ENCODE peak calls at places on chromosomes 3 and 15, in nine cellular contexts. One of them, this sample, is unnamed.
A peak's percentile ranks its signal among the peaks of the same experiment; 100 is the strongest.

GRCh38 chr3:184050217-184050847 is 2.5 kb upstream of the HTR3C start:
- DNase-seq in neural progenitor cell: no peak
- DNase-seq in neuronal stem cell: no peak
- DNase-seq in CD4-positive, CD25-positive, alpha-beta regulatory T cell: no peak
- DNase-seq in mammary epithelial cell: no peak
- DNase-seq in testis: no peak
- DNase-seq in CD8-positive, alpha-beta memory T cell: no peak
- DNase-seq in heart left ventricle: no peak
- DNase-seq in Karpas-422: peak; percentile 50
- DNase-seq in this sample: no peak

GRCh38 chr3:41060106-41060505 is 139.2 kb upstream of the CTNNB1 start:
- DNase-seq in CD4-positive, CD25-positive, alpha-beta regulatory T cell: no peak
- DNase-seq in testis: no peak
- DNase-seq in neural progenitor cell: no peak
- DNase-seq in CD8-positive, alpha-beta memory T cell: no peak
- DNase-seq in heart left ventricle: no peak
- DNase-seq in Karpas-422: no peak
- DNase-seq in mammary epithelial cell: no peak
- DNase-seq in neuronal stem cell: no peak
- DNase-seq in this sample: no peak

GRCh38 chr3:45551214-45552010 is 43.1 kb upstream of the LIMD1 start:
- DNase-seq in neural progenitor cell: no peak
- DNase-seq in neuronal stem cell: no peak
- DNase-seq in Karpas-422: no peak
- DNase-seq in CD8-positive, alpha-beta memory T cell: no peak
- DNase-seq in testis: peak; percentile 69
- DNase-seq in CD4-positive, CD25-positive, alpha-beta regulatory T cell: no peak
- DNase-seq in mammary epithelial cell: peak; percentile 99
- DNase-seq in heart left ventricle: peak; percentile 83
- DNase-seq in this sample: no peak

GRCh38 chr3:131630117-131630516 is 127.3 kb upstream of the MRPL3 start:
- DNase-seq in Karpas-422: no peak
- DNase-seq in heart left ventricle: no peak
- DNase-seq in CD4-positive, CD25-positive, alpha-beta regulatory T cell: no peak
- DNase-seq in testis: no peak
- DNase-seq in CD8-positive, alpha-beta memory T cell: no peak
- DNase-seq in neural progenitor cell: no peak
- DNase-seq in mammary epithelial cell: peak; percentile 57
- DNase-seq in neuronal stem cell: no peak
- DNase-seq in this sample: no peak

GRCh38 chr3:66363133-66363532 is 137.7 kb downstream of the LRIG1 start:
- DNase-seq in mammary epithelial cell: no peak
- DNase-seq in CD4-positive, CD25-positive, alpha-beta regulatory T cell: no peak
- DNase-seq in neuronal stem cell: no peak
- DNase-seq in CD8-positive, alpha-beta memory T cell: no peak
- DNase-seq in Karpas-422: no peak
- DNase-seq in testis: no peak
- DNase-seq in neural progenitor cell: no peak
- DNase-seq in heart left ventricle: no peak
- DNase-seq in this sample: no peak

GRCh38 chr3:124811441-124811840 is 75.7 kb downstream of the ITGB5 start:
- DNase-seq in neural progenitor cell: no peak
- DNase-seq in neuronal stem cell: no peak
- DNase-seq in testis: no peak
- DNase-seq in Karpas-422: no peak
- DNase-seq in CD4-positive, CD25-positive, alpha-beta regulatory T cell: no peak
- DNase-seq in heart left ventricle: peak; percentile 53
- DNase-seq in mammary epithelial cell: no peak
- DNase-seq in CD8-positive, alpha-beta memory T cell: no peak
- DNase-seq in this sample: no peak

GRCh38 chr3:42097166-42097946 is 6.2 kb downstream of the TRAK1 start:
- DNase-seq in heart left ventricle: no peak
- DNase-seq in neuronal stem cell: no peak
- DNase-seq in mammary epithelial cell: peak; percentile 71
- DNase-seq in neural progenitor cell: no peak
- DNase-seq in CD4-positive, CD25-positive, alpha-beta regulatory T cell: no peak
- DNase-seq in testis: no peak
- DNase-seq in CD8-positive, alpha-beta memory T cell: no peak
- DNase-seq in Karpas-422: no peak
- DNase-seq in this sample: no peak

GRCh38 chr15:40340038-40340739 is 550 bp downstream of the CCDC9B start:
- DNase-seq in Karpas-422: no peak
- DNase-seq in testis: peak; percentile 75
- DNase-seq in neural progenitor cell: no peak
- DNase-seq in CD8-positive, alpha-beta memory T cell: no peak
- DNase-seq in neuronal stem cell: no peak
- DNase-seq in heart left ventricle: peak; percentile 93
- DNase-seq in CD4-positive, CD25-positive, alpha-beta regulatory T cell: no peak
- DNase-seq in mammary epithelial cell: no peak
- DNase-seq in this sample: peak; percentile 69

GRCh38 chr3:122774564-122774963 is 19.1 kb downstream of the HSPBAP1 start:
- DNase-seq in neural progenitor cell: no peak
- DNase-seq in heart left ventricle: no peak
- DNase-seq in mammary epithelial cell: peak; percentile 40
- DNase-seq in neuronal stem cell: no peak
- DNase-seq in CD8-positive, alpha-beta memory T cell: no peak
- DNase-seq in CD4-positive, CD25-positive, alpha-beta regulatory T cell: no peak
- DNase-seq in Karpas-422: no peak
- DNase-seq in testis: no peak
- DNase-seq in this sample: no peak

GRCh38 chr3:124841517-124841916 is 45.6 kb downstream of the ITGB5 start:
- DNase-seq in neural progenitor cell: no peak
- DNase-seq in CD8-positive, alpha-beta memory T cell: no peak
- DNase-seq in testis: no peak
- DNase-seq in CD4-positive, CD25-positive, alpha-beta regulatory T cell: no peak
- DNase-seq in neuronal stem cell: no peak
- DNase-seq in heart left ventricle: no peak
- DNase-seq in mammary epithelial cell: no peak
- DNase-seq in Karpas-422: no peak
- DNase-seq in this sample: no peak

GRCh38 chr15:98401029-98401428 is 247.3 kb upstream of the IGF1R start:
- DNase-seq in CD8-positive, alpha-beta memory T cell: no peak
- DNase-seq in neuronal stem cell: no peak
- DNase-seq in neural progenitor cell: no peak
- DNase-seq in testis: peak; percentile 47
- DNase-seq in mammary epithelial cell: no peak
- DNase-seq in heart left ventricle: no peak
- DNase-seq in Karpas-422: no peak
- DNase-seq in CD4-positive, CD25-positive, alpha-beta regulatory T cell: no peak
- DNase-seq in this sample: no peak

GRCh38 chr3:167711439-167711838 is 23.3 kb downstream of the PDCD10 start:
- DNase-seq in CD4-positive, CD25-positive, alpha-beta regulatory T cell: no peak
- DNase-seq in CD8-positive, alpha-beta memory T cell: no peak
- DNase-seq in neural progenitor cell: no peak
- DNase-seq in mammary epithelial cell: no peak
- DNase-seq in heart left ventricle: no peak
- DNase-seq in neuronal stem cell: no peak
- DNase-seq in Karpas-422: no peak
- DNase-seq in testis: no peak
- DNase-seq in this sample: no peak

GRCh38 chr3:61903931-61904657 is 342.7 kb downstream of the PTPRG start:
- DNase-seq in neuronal stem cell: no peak
- DNase-seq in heart left ventricle: peak; percentile 34
- DNase-seq in mammary epithelial cell: peak; percentile 57
- DNase-seq in CD4-positive, CD25-positive, alpha-beta regulatory T cell: no peak
- DNase-seq in Karpas-422: no peak
- DNase-seq in neural progenitor cell: no peak
- DNase-seq in CD8-positive, alpha-beta memory T cell: no peak
- DNase-seq in testis: no peak
- DNase-seq in this sample: no peak

GRCh38 chr15:40345867-40346578 is 4.8 kb upstream of the PHGR1 start:
- DNase-seq in CD4-positive, CD25-positive, alpha-beta regulatory T cell: no peak
- DNase-seq in CD8-positive, alpha-beta memory T cell: no peak
- DNase-seq in heart left ventricle: no peak
- DNase-seq in mammary epithelial cell: no peak
- DNase-seq in testis: no peak
- DNase-seq in Karpas-422: no peak
- DNase-seq in neural progenitor cell: no peak
- DNase-seq in neuronal stem cell: no peak
- DNase-seq in this sample: no peak

GRCh38 chr3:172170841-172171240 is 131.5 kb downstream of the FNDC3B start:
- DNase-seq in neuronal stem cell: no peak
- DNase-seq in CD4-positive, CD25-positive, alpha-beta regulatory T cell: no peak
- DNase-seq in CD8-positive, alpha-beta memory T cell: no peak
- DNase-seq in testis: no peak
- DNase-seq in Karpas-422: no peak
- DNase-seq in mammary epithelial cell: no peak
- DNase-seq in heart left ventricle: no peak
- DNase-seq in neural progenitor cell: no peak
- DNase-seq in this sample: no peak
- H3K27ac ChIP-seq in neuronal stem cell: no peak overlapping the region
- H3K27ac ChIP-seq in CD4-positive, CD25-positive, alpha-beta regulatory T cell: no peak overlapping the region
- H3K27ac ChIP-seq in CD8-positive, alpha-beta memory T cell: no peak overlapping the region
- H3K27ac ChIP-seq in testis: no peak overlapping the region
- H3K27ac ChIP-seq in Karpas-422: no peak overlapping the region
- H3K27ac ChIP-seq in mammary epithelial cell: no peak overlapping the region
- H3K27ac ChIP-seq in heart left ventricle: no peak overlapping the region
- H3K27ac ChIP-seq in neural progenitor cell: no peak overlapping the region
- H3K27ac ChIP-seq in this sample: no peak overlapping the region

GRCh38 chr15:72369964-72370363 is 5.8 kb downstream of the HEXA start:
- DNase-seq in heart left ventricle: no peak
- DNase-seq in testis: no peak
- DNase-seq in CD4-positive, CD25-positive, alpha-beta regulatory T cell: no peak
- DNase-seq in CD8-positive, alpha-beta memory T cell: no peak
- DNase-seq in Karpas-422: no peak
- DNase-seq in neuronal stem cell: no peak
- DNase-seq in mammary epithelial cell: peak; percentile 32
- DNase-seq in neural progenitor cell: no peak
- DNase-seq in this sample: no peak
- H3K4me1 ChIP-seq in heart left ventricle: peaks cover 25% of the 10 kb centered on the region
- H3K4me1 ChIP-seq in testis: peaks cover 3% of the 10 kb centered on the region
- H3K4me1 ChIP-seq in CD4-positive, CD25-positive, alpha-beta regulatory T cell: peaks cover 14% of the 10 kb centered on the region
- H3K4me1 ChIP-seq in CD8-positive, alpha-beta memory T cell: peaks cover 28% of the 10 kb centered on the region
- H3K4me1 ChIP-seq in Karpas-422: peaks cover 21% of the 10 kb centered on the region
- H3K4me1 ChIP-seq in neuronal stem cell: peaks cover 2% of the 10 kb centered on the region
- H3K4me1 ChIP-seq in mammary epithelial cell: peaks cover 9% of the 10 kb centered on the region
- H3K4me1 ChIP-seq in neural progenitor cell: no peaks in the 10 kb centered on the region
- H3K4me1 ChIP-seq in this sample: peaks cover 4% of the 10 kb centered on the region

DNA sequence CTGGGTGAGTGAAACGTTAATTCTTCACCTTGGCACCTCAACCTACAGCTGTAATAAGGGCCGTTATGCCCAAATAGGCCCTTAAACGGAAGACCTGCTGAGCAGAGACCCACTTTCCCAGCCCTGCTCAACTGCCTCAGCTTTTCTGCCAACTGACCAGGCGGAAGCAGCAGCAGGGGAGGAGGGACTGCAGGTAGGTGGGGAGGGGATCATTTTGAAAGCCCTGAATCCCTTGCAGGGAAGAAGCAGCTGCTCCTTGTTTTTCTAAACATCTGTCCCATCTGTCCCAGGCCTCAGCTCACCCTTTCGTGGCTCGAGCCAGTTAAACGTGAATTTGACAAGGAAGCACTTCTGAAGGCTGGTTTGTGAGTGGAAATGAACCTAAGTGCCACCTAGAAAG is 979 bp upstream of the CMC1 start:
- DNase-seq in neuronal stem cell: no peak
- DNase-seq in heart left ventricle: no peak
- DNase-seq in neural progenitor cell: peak; percentile 32
- DNase-seq in mammary epithelial cell: no peak
- DNase-seq in testis: no peak
- DNase-seq in CD8-positive, alpha-beta memory T cell: no peak
- DNase-seq in CD4-positive, CD25-positive, alpha-beta regulatory T cell: no peak
- DNase-seq in Karpas-422: no peak
- DNase-seq in this sample: no peak
- H3K27ac ChIP-seq in neuronal stem cell: no peak overlapping the region
- H3K27ac ChIP-seq in heart left ventricle: peak overlapping the region; percentile 86
- H3K27ac ChIP-seq in neural progenitor cell: no peak overlapping the region
- H3K27ac ChIP-seq in mammary epithelial cell: no peak overlapping the region
- H3K27ac ChIP-seq in testis: no peak overlapping the region
- H3K27ac ChIP-seq in CD8-positive, alpha-beta memory T cell: no peak overlapping the region
- H3K27ac ChIP-seq in CD4-positive, CD25-positive, alpha-beta regulatory T cell: no peak overlapping the region
- H3K27ac ChIP-seq in Karpas-422: no peak overlapping the region
- H3K27ac ChIP-seq in this sample: no peak overlapping the region

DNA sequence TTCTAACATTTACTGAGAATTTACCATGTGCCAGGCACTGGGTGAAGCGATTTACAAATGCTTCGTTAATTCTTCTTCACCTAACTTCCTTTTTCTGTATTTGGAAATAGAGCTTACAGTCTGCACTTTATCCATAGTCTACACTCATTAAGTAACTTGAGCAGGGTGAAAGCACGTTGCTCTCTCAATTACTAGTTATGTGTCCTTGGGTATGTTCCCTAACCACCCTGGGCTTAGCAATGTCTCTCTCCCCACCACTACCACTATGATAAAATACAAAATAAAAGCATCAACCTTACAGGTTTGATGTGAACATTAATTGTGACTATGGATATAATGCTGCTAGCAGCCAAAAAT is 172.9 kb upstream of the SLC2A2 start:
- DNase-seq in neural progenitor cell: no peak
- DNase-seq in heart left ventricle: no peak
- DNase-seq in CD8-positive, alpha-beta memory T cell: no peak
- DNase-seq in Karpas-422: no peak
- DNase-seq in mammary epithelial cell: no peak
- DNase-seq in CD4-positive, CD25-positive, alpha-beta regulatory T cell: no peak
- DNase-seq in testis: no peak
- DNase-seq in neuronal stem cell: no peak
- DNase-seq in this sample: no peak
- H3K4me1 ChIP-seq in neural progenitor cell: peaks cover 10% of the 10 kb centered on the region
- H3K4me1 ChIP-seq in heart left ventricle: peaks cover 13% of the 10 kb centered on the region
- H3K4me1 ChIP-seq in CD8-positive, alpha-beta memory T cell: no peaks in the 10 kb centered on the region
- H3K4me1 ChIP-seq in Karpas-422: no peaks in the 10 kb centered on the region
- H3K4me1 ChIP-seq in mammary epithelial cell: no peaks in the 10 kb centered on the region
- H3K4me1 ChIP-seq in CD4-positive, CD25-positive, alpha-beta regulatory T cell: no peaks in the 10 kb centered on the region
- H3K4me1 ChIP-seq in testis: no peaks in the 10 kb centered on the region
- H3K4me1 ChIP-seq in neuronal stem cell: no peaks in the 10 kb centered on the region
- H3K4me1 ChIP-seq in this sample: no peaks in the 10 kb centered on the region

DNA sequence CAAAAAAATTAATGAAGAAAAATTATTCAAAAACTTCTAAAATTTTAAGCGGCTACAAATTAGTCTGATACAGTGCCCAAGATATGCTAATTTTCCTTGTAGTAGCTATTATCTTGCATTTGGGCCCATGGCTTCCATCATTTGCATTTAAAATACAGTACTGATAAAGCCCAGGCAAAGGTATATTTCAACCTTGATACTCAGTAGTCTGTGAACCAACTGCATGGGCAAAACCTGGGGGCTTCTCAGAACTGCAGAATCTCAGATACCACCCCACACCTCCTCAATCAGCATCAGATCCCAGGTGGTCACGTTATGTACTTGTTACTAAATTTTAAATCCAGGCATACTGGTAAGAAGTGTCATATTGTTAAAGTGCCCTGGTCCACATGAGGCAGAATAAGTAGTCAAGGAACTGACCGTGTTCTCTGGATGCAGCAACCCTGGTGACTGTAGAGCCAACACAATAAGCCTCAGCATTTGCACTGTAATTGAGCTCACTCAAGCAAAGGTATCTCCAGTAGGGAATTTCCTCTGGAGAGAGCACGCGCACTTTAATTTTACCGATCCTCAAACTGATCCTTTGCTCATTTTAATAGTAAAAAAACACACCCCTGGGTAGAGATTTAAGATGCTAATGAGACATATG is 31.9 kb downstream of the ZNF385D start:
- DNase-seq in CD4-positive, CD25-positive, alpha-beta regulatory T cell: no peak
- DNase-seq in heart left ventricle: no peak
- DNase-seq in neural progenitor cell: peak; percentile 21
- DNase-seq in Karpas-422: no peak
- DNase-seq in testis: no peak
- DNase-seq in CD8-positive, alpha-beta memory T cell: no peak
- DNase-seq in mammary epithelial cell: no peak
- DNase-seq in neuronal stem cell: no peak
- DNase-seq in this sample: no peak
- H3K27ac ChIP-seq in CD4-positive, CD25-positive, alpha-beta regulatory T cell: no peak overlapping the region
- H3K27ac ChIP-seq in heart left ventricle: no peak overlapping the region
- H3K27ac ChIP-seq in neural progenitor cell: no peak overlapping the region
- H3K27ac ChIP-seq in Karpas-422: no peak overlapping the region
- H3K27ac ChIP-seq in testis: no peak overlapping the region
- H3K27ac ChIP-seq in CD8-positive, alpha-beta memory T cell: no peak overlapping the region
- H3K27ac ChIP-seq in mammary epithelial cell: peak overlapping the region; percentile 89
- H3K27ac ChIP-seq in neuronal stem cell: no peak overlapping the region
- H3K27ac ChIP-seq in this sample: no peak overlapping the region